ENCODE peak calls at places on chromosomes 11 and 22, in eight cellular contexts. X is H54; C is heart right ventricle; J is mucosa of gallbladder; K is COR-L47; B is suprapubic skin; A is activated CD8-positive, alpha-beta memory T cell treated with anti-CD3 and anti-CD28 coated beads for 48 hours; P is sciatic nerve. R is an unnamed sample.

GRCh38 chr11:115886111-115886733 is 382.0 kb upstream of the CADM1 start:
- DNase-seq in X (no peak), C (no peak), J (no peak), K (no peak), B (no peak), A (no peak), P (no peak), R (no peak)

GRCh38 chr11:102318469-102318868 is 1.2 kb downstream of the BIRC3 start:
- DNase-seq in X (no peak), C (no peak), J (no peak), K (no peak), B (no peak), A (peak; percentile 27), P (no peak), R (no peak)

GRCh38 chr11:8352090-8352489 is 88.4 kb upstream of the LMO1 start:
- DNase-seq in X (no peak), C (no peak), J (no peak), K (no peak), B (no peak), A (no peak), P (no peak), R (no peak)

GRCh38 chr22:35963237-35963810 is 65.3 kb downstream of the RBFOX2 start:
- DNase-seq in X (no peak), C (no peak), J (no peak), K (no peak), B (no peak), A (no peak), P (no peak), R (no peak)

GRCh38 chr11:121105063-121105480 is 4.0 kb downstream of the TECTA start:
- DNase-seq in X (no peak), C (peak; percentile 31), J (peak; percentile 41), K (no peak), B (peak; percentile 73), A (no peak), P (no peak), R (no peak)

GRCh38 chr11:796565-797299 is 1.3 kb downstream of the SLC25A22 start:
- DNase-seq in X (no peak), C (peak; percentile 10), J (no peak), K (no peak), B (no peak), A (no peak), P (no peak), R (no peak)

GRCh38 chr11:34266987-34267386 is 90.8 kb downstream of the ABTB2 start:
- DNase-seq in X (no peak), C (peak; percentile 48), J (no peak), K (no peak), B (no peak), A (no peak), P (peak; percentile 70), R (no peak)

GRCh38 chr11:117940736-117941135 is 11.5 kb upstream of the TMPRSS13 start:
- DNase-seq in X (no peak), C (no peak), J (peak; percentile 7), K (no peak), B (no peak), A (no peak), P (no peak), R (no peak)

GRCh38 chr11:6096417-6096816 is 11.1 kb upstream of the OR56B4 start:
- DNase-seq in X (no peak), C (no peak), J (no peak), K (no peak), B (no peak), A (no peak), P (no peak), R (no peak)

GRCh38 chr22:35638408-35638807 is 9.8 kb upstream of the APOL6 start:
- DNase-seq in X (no peak), C (peak; percentile 93), J (peak; percentile 72), K (no peak), B (peak; percentile 92), A (no peak), P (peak; percentile 84), R (no peak)

GRCh38 chr11:57340228-57340627 is 2.1 kb downstream of the P2RX3 start:
- DNase-seq in X (no peak), C (no peak), J (no peak), K (no peak), B (no peak), A (no peak), P (no peak), R (no peak)

GRCh38 chr11:63882555-63883242 is 34.3 kb downstream of the RCOR2 start:
- DNase-seq in X (no peak), C (no peak), J (peak; percentile 35), K (no peak), B (no peak), A (no peak), P (no peak), R (no peak)

GRCh38 chr22:44929348-44930015 is 80.3 kb downstream of the PHF21B start:
- DNase-seq in X (no peak), C (no peak), J (no peak), K (no peak), B (no peak), A (no peak), P (no peak), R (no peak)

GRCh38 chr11:396948-397548 is 3.0 kb downstream of the PKP3 start:
- DNase-seq in X (no peak), C (peak; percentile 66), J (peak; percentile 62), K (no peak), B (no peak), A (no peak), P (peak; percentile 86), R (no peak)

GRCh38 chr22:41915035-41915782 is at the start of gene SHISA8:
- DNase-seq in X (no peak), C (peak; percentile 56), J (no peak), K (peak; percentile 40), B (no peak), A (no peak), P (no peak), R (no peak)

GRCh38 chr11:103648670-103649400 is 387.6 kb upstream of the DDI1 start:
- DNase-seq in X (no peak), C (no peak), J (no peak), K (no peak), B (no peak), A (no peak), P (no peak), R (no peak)

GRCh38 chr11:112837162-112837826 is 123.9 kb upstream of the NCAM1 start:
- DNase-seq in X (no peak), C (peak; percentile 10), J (no peak), K (no peak), B (no peak), A (no peak), P (no peak), R (no peak)

GRCh38 chr22:38881464-38881871 is 9.5 kb upstream of the CBX6 start:
- DNase-seq in X (no peak), C (no peak), J (no peak), K (no peak), B (no peak), A (no peak), P (peak; percentile 78), R (no peak)

GRCh38 chr11:10414659-10415058 is 40.4 kb upstream of the AMPD3 start:
- DNase-seq in X (no peak), C (peak; percentile 37), J (peak; percentile 38), K (no peak), B (no peak), A (no peak), P (no peak), R (no peak)

GRCh38 chr11:116948375-116948774 is 111.0 kb upstream of the APOA1 start:
- DNase-seq in X (no peak), C (no peak), J (no peak), K (no peak), B (no peak), A (no peak), P (no peak), R (no peak)

GRCh38 chr11:84800755-84801346 is 826.3 kb downstream of the DLG2 start:
- DNase-seq in X (peak; percentile 13), C (no peak), J (no peak), K (peak; percentile 26), B (no peak), A (no peak), P (no peak), R (no peak)

GRCh38 chr11:129375731-129376657 is at the start of gene BARX2:
- DNase-seq in X (no peak), C (no peak), J (peak; percentile 76), K (peak; percentile 33), B (no peak), A (no peak), P (no peak), R (no peak)

GRCh38 chr11:27838674-27839073 is 138.4 kb upstream of the BDNF start:
- DNase-seq in X (no peak), C (no peak), J (no peak), K (no peak), B (no peak), A (no peak), P (no peak), R (no peak)

GRCh38 chr22:49659281-49659923 is 168.3 kb downstream of the BRD1 start:
- DNase-seq in X (no peak), C (no peak), J (no peak), K (no peak), B (peak; percentile 48), A (no peak), P (peak; percentile 51), R (no peak)

GRCh38 chr22:24981656-24982055 is 29.1 kb downstream of the KIAA1671 start:
- DNase-seq in X (no peak), C (no peak), J (no peak), K (no peak), B (no peak), A (no peak), P (no peak), R (no peak)

GRCh38 chr22:38981005-38981658 is 1.0 kb upstream of the APOBEC3B start:
- DNase-seq in X (no peak), C (no peak), J (peak; percentile 23), K (no peak), B (no peak), A (no peak), P (no peak), R (no peak)

GRCh38 chr11:9922806-9923205 is 258.9 kb downstream of the SWAP70 start:
- DNase-seq in X (no peak), C (no peak), J (no peak), K (no peak), B (no peak), A (no peak), P (no peak), R (no peak)

GRCh38 chr11:45877845-45878244 is 7.6 kb upstream of the MAPK8IP1 start:
- DNase-seq in X (no peak), C (no peak), J (no peak), K (no peak), B (no peak), A (no peak), P (no peak), R (no peak)

GRCh38 chr11:14384338-14384737 is 25.4 kb upstream of the RRAS2 start:
- DNase-seq in X (no peak), C (no peak), J (no peak), K (no peak), B (no peak), A (no peak), P (no peak), R (no peak)

GRCh38 chr11:116649268-116649667 is 123.5 kb downstream of the BUD13 start:
- DNase-seq in X (no peak), C (no peak), J (no peak), K (no peak), B (no peak), A (no peak), P (no peak), R (no peak)

GRCh38 chr22:47328550-47329243 is 566.2 kb downstream of the TBC1D22A start:
- DNase-seq in X (peak; percentile 65), C (no peak), J (peak; percentile 33), K (no peak), B (no peak), A (no peak), P (no peak), R (no peak)

GRCh38 chr11:102280237-102280833 is 36.9 kb upstream of the BIRC3 start:
- DNase-seq in X (no peak), C (no peak), J (no peak), K (no peak), B (no peak), A (no peak), P (no peak), R (no peak)

GRCh38 chr11:78351979-78352731 is 65.5 kb downstream of the GAB2 start:
- DNase-seq in X (no peak), C (no peak), J (no peak), K (no peak), B (no peak), A (no peak), P (no peak), R (no peak)

GRCh38 chr11:118917488-118918127 is 8.1 kb downstream of the BCL9L start:
- DNase-seq in X (no peak), C (no peak), J (peak; percentile 73), K (peak; percentile 54), B (peak; percentile 92), A (no peak), P (peak; percentile 75), R (no peak)